ENCODE peak calls at places on chromosomes 5 and 9, in ten cellular contexts. G is OCI-LY7, S is brain microvascular endothelial cell, W is psoas muscle, J is GM06990, F is tibial artery, P is AG09309, R is epithelial cell of esophagus, X is fibroblast of lung, V is GM23338. I is an unnamed sample.

GRCh38 chr5:51373880-51374523 is 9.2 kb upstream of the ISL1 start:
- DNase-seq in X (no peak), G (no peak), P (no peak), V (no peak), F (no peak), R (no peak), S (no peak), J (no peak), W (no peak), I (no peak)

GRCh38 chr5:179171251-179171815 is 111.2 kb downstream of the ZNF354C start:
- DNase-seq in W (no peak), S (no peak), J (no peak), V (no peak), R (no peak), P (no peak), X (no peak), G (no peak), F (no peak), I (no peak)

GRCh38 chr5:179307931-179308471 is 37.3 kb downstream of the ADAMTS2 start:
- DNase-seq in G (no peak), F (peak), J (no peak), R (no peak), V (no peak), P (no peak), W (peak), X (no peak), S (no peak), I (no peak)

GRCh38 chr5:35319231-35320002 is 89.1 kb upstream of the PRLR start:
- DNase-seq in S (peak), F (peak), W (peak), V (no peak), R (peak), X (no peak), P (no peak), G (no peak), J (peak), I (no peak)

GRCh38 chr5:173640166-173640804 is 23.8 kb upstream of the BOD1 start:
- DNase-seq in F (no peak), P (no peak), S (no peak), X (no peak), R (no peak), J (no peak), G (no peak), W (no peak), V (no peak), I (no peak)

GRCh38 chr5:41649659-41650058 is 139.3 kb upstream of the PLCXD3 start:
- DNase-seq in X (peak), J (no peak), R (no peak), W (no peak), P (peak), V (no peak), G (no peak), S (peak), F (no peak), I (no peak)

GRCh38 chr5:134714120-134714519 is 24.2 kb upstream of the CAMLG start:
- DNase-seq in P (no peak), J (no peak), X (no peak), S (peak), W (no peak), R (no peak), F (no peak), V (peak), G (no peak), I (no peak)

GRCh38 chr5:138626333-138626944 is 51.2 kb upstream of the HSPA9 start:
- DNase-seq in R (no peak), S (peak), P (no peak), X (no peak), F (no peak), G (no peak), V (no peak), J (no peak), W (no peak), I (peak)

GRCh38 chr9:78781681-78782080 is 484.8 kb downstream of the PSAT1 start:
- DNase-seq in X (peak), P (no peak), V (no peak), G (no peak), S (peak), J (no peak), F (no peak), W (no peak), R (peak), I (peak)

GRCh38 chr5:122999947-123000563 is 36.5 kb downstream of the PPIC start:
- DNase-seq in G (peak), S (peak), X (peak), R (peak), P (no peak), J (peak), V (peak), W (no peak), F (no peak), I (peak)

GRCh38 chr9:26947736-26948135 is 694 bp upstream of the PLAA start:
- DNase-seq in P (no peak), X (no peak), S (no peak), F (no peak), V (peak), G (peak), R (no peak), W (no peak), J (no peak), I (no peak)

GRCh38 chr5:119328753-119329602 is 26.8 kb upstream of the TNFAIP8 start:
- DNase-seq in W (no peak), S (peak), F (no peak), R (no peak), V (no peak), X (peak), J (no peak), G (no peak), P (peak), I (peak)

GRCh38 chr9:4048441-4048840 is 251.4 kb downstream of the GLIS3 start:
- DNase-seq in X (peak), J (no peak), G (no peak), S (peak), P (peak), V (peak), F (no peak), R (peak), W (no peak), I (peak)
- TF ChIP-seq CTCF in X (peak), J (peak), G (peak), S (peak), P (peak), V (peak), F (no peak), R (peak), W (no peak), I (peak)

GRCh38 chr5:14595189-14595588 is 13.6 kb downstream of the OTULINL start:
- DNase-seq in S (no peak), P (no peak), R (no peak), X (no peak), J (no peak), G (peak), V (no peak), W (no peak), F (no peak), I (no peak)

GRCh38 chr5:14595877-14596276 is 14.3 kb downstream of the OTULINL start:
- DNase-seq in V (no peak), S (no peak), J (no peak), W (no peak), F (no peak), X (no peak), R (no peak), G (no peak), P (no peak), I (no peak)

GRCh38 chr5:14597080-14597479 is 15.5 kb downstream of the OTULINL start:
- DNase-seq in R (no peak), J (no peak), F (no peak), W (no peak), G (no peak), X (no peak), S (no peak), P (no peak), V (no peak), I (no peak)

GRCh38 chr5:14593326-14594036 is 11.9 kb downstream of the OTULINL start:
- DNase-seq in F (no peak), X (no peak), G (no peak), S (peak), V (no peak), P (no peak), J (no peak), R (no peak), W (no peak), I (peak)

DNA sequence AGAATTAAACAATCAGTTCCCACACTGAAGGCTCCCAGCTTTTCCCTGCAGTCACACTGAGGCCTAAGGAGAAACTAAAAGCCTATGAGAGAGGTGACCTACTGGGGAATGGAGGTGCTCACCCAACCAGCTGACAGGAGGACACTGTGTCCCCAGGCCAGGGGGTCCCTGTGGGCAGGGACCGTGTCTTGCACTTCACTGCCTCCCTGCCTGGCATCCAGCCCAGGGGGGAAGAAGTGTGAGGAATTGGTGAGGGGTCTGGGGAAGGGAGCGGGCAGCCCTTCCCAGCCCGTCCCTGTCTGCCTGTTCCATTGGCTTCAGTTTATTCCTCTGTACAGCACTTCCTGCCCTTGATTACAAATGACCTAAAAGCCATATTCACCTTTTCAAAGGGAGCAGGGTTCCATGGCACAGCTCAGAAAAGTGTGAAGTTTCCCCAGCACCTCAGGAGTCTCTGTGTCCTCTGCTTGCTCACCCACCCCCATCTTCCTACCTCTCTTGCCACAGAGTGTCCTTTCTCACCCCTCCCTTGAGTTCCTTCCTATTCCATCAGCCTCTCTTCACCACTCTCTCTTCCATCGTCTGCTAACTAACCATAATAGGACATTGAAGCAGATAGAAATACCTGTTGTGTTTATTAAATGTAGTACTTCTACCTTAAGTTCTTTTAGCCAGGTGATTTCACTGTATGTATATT is 12.9 kb downstream of the OTULINL start:
- DNase-seq in J (no peak), V (no peak), F (no peak), S (no peak), X (no peak), W (no peak), P (no peak), G (no peak), R (no peak), I (no peak)
- H3K4me3 ChIP-seq in J (no peak), V (no peak), F (no peak), S (no peak), X (no peak), W (no peak), P (no peak), G (peak), R (no peak), I (no peak)

GRCh38 chr5:21820527-21820926 is 1032.6 kb downstream of the CDH12 start:
- DNase-seq in P (no peak), F (no peak), X (no peak), R (no peak), V (no peak), G (no peak), W (no peak), J (no peak), S (no peak), I (no peak)

GRCh38 chr5:21823588-21823987 is 1029.6 kb downstream of the CDH12 start:
- DNase-seq in V (no peak), W (no peak), J (no peak), G (no peak), X (peak), R (peak), S (no peak), P (no peak), F (no peak), I (no peak)

GRCh38 chr5:21823076-21823574 is 1030.0 kb downstream of the CDH12 start:
- DNase-seq in P (no peak), F (no peak), X (no peak), S (no peak), G (no peak), J (no peak), V (no peak), R (peak), W (no peak), I (no peak)

GRCh38 chr5:21817668-21818419 is 1035.3 kb downstream of the CDH12 start:
- DNase-seq in J (no peak), S (no peak), V (peak), F (no peak), W (no peak), R (no peak), X (peak), G (peak), P (no peak), I (no peak)
- TF ChIP-seq CTCF in J (no peak), S (no peak), V (peak), F (no peak), W (peak), R (no peak), X (no peak), G (peak), P (no peak), I (no peak)

DNA sequence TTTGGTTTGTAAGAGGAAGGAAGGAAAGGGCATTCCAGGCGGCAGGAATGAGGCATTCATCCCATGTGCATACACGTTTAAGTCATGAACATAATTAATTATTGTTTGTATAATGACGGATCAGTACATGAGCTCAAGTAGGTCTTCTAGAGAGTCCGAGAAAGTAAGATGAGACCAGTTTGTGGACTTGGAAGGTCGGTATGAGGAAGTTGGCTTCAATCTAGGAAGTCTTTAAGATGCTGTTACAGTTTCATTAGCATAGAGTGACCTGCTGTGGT is 2.1 kb downstream of the GTF3C4 start:
- DNase-seq in S (peak), X (no peak), F (no peak), V (no peak), R (peak), P (no peak), G (no peak), W (no peak), J (no peak), I (peak)
- H3K4me3 ChIP-seq in S (no peak), X (peak), F (no peak), V (peak), R (peak), P (no peak), G (peak), W (no peak), J (no peak), I (no peak)

GRCh38 chr9:35713578-35713977 is 18.4 kb downstream of the TLN1 start:
- DNase-seq in G (no peak), P (no peak), R (no peak), J (no peak), W (no peak), X (no peak), F (no peak), V (no peak), S (no peak), I (no peak)

GRCh38 chr9:35711501-35712428 is 20.2 kb downstream of the TLN1 start:
- DNase-seq in S (no peak), P (no peak), X (no peak), W (no peak), R (no peak), G (no peak), J (no peak), V (no peak), F (no peak), I (no peak)

GRCh38 chr9:35714579-35715252 is 17.3 kb downstream of the TLN1 start:
- DNase-seq in J (no peak), R (no peak), P (no peak), W (no peak), F (no peak), G (no peak), S (no peak), X (no peak), V (no peak), I (no peak)

GRCh38 chr9:35714123-35714522 is 17.9 kb downstream of the TLN1 start:
- DNase-seq in R (no peak), P (no peak), W (no peak), F (no peak), X (no peak), S (no peak), G (no peak), J (no peak), V (no peak), I (no peak)

DNA sequence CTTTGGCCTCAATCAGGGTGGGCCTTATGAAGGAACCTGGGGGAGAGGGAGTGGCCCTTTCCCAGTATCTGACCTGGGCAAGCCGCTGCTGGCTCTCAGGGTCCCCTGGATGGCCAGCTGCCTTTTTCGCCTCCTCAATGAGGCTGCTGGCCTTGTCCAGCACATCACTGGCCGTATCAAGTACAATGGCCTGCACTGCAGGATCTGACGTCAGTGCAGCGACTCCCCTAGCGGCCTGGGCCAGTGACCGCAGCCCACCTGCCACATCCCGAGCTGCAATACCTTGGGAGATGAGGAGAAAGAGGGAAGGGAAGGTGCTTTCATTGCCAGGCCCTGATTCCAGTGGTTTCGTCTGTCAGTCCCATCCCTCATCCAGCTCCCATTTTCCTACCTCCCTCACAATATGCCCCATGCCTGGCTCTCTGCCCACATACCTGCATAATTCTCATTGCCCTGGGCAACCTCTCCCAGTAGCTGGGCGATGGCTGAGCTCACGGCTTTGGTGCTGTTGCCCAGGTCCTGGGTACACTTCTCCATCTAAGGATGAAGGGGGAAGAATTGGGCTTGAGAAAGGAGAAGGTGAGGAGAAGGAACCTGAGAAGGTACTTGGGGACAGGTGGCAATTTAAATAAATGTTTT is 19.1 kb downstream of the TLN1 start:
- DNase-seq in G (no peak), R (no peak), F (no peak), P (no peak), X (no peak), V (peak), W (no peak), S (no peak), J (no peak), I (no peak)
- TF ChIP-seq CTCF in G (no peak), R (no peak), F (no peak), P (no peak), X (no peak), V (no peak), W (no peak), S (no peak), J (no peak), I (no peak)

DNA sequence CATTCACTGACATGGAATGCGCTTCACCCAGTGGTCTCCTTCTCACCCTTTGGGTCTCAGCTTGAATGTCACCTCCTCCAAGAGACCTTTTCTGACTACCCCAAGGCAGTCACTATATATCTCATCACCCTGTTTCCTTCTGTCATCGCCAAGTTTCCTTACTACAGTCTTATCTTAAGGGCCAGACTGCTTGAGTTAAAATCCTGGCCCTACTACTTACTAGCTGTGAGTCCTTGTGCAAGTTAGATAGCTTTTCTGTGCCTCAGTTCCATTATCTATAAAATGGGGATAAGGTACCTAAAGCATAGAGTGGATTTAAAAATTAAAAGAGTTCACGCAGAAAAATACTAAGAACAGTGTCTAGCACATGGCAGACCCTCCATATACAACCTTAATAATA is 132.4 kb downstream of the GABBR2 start:
- DNase-seq in F (no peak), V (no peak), W (no peak), X (no peak), R (no peak), G (no peak), S (no peak), J (no peak), P (no peak), I (no peak)
- H3K4me3 ChIP-seq in F (no peak), V (no peak), W (no peak), X (no peak), R (no peak), G (no peak), S (no peak), J (no peak), P (no peak), I (no peak)

DNA sequence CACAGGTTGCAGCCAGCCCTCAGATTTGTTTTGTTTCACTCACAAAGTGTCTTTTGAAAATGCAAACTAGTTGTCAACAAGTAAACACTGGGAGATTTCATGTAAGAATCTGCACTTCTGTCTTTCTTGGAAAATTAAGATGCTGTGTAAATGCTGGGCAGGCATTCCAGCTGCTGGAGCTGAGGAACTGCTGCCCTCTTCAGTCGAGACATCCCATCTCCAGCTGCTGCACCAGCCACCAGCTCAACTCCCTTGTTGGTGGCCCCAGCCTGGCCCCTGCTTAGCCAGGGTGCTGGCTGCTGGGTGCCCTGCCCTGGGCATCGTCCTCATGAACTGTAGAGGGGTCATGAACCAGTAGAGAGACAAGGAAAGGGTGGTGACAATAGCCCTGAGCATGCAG is 33.1 kb upstream of the AFAP1L1 start:
- DNase-seq in X (no peak), J (no peak), W (no peak), V (no peak), G (no peak), S (no peak), R (peak), P (no peak), F (no peak), I (peak)
- TF ChIP-seq CTCF in X (peak), J (no peak), W (no peak), V (no peak), G (no peak), S (peak), R (peak), P (peak), F (no peak), I (peak)

DNA sequence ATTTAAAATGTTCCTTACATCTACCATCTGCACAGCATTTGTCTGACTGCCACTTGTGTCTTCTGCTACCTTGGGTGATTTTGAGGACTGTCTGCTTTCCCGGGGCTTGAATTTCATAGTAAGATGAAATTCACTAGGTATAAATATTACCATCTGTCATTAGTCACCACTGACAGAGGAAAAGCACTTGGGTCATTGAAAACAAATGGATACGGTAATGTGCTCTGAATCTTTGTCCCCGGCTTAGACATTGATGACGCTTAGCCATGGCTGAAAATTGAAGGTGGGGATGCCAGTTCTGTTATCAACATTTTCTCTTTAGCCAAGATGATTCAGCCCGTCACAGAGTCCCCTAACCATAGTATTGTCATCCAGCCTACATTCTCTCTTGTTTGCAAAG is 30.1 kb downstream of the SNX30 start:
- DNase-seq in S (no peak), F (no peak), X (no peak), J (no peak), R (no peak), P (no peak), V (no peak), G (no peak), W (no peak), I (peak)
- H3K4me3 ChIP-seq in S (no peak), F (no peak), X (no peak), J (no peak), R (no peak), P (no peak), V (no peak), G (no peak), W (no peak), I (no peak)

I was measured in foreskin fibroblast.